ENCODE peak calls at places on chromosomes 16 and 17, in seven cellular contexts. S, N, Z, F, M, X and E are unnamed samples.

GRCh38 chr17:49783051-49783715 is 5.3 kb upstream of the KAT7 start:
- DNase-seq in M (no peak), N (no peak), S (no peak), X (no peak), Z (peak; percentile 49), F (no peak), E (no peak)

GRCh38 chr16:81618661-81619060 is 160.4 kb upstream of the PLCG2 start:
- DNase-seq in F (no peak), M (no peak), N (no peak), S (no peak), Z (no peak), X (peak; percentile 55), E (no peak)

GRCh38 chr16:14613991-14614390 is 16.1 kb downstream of the PARN start:
- DNase-seq in X (no peak), F (no peak), N (no peak), Z (no peak), M (no peak), S (no peak), E (no peak)

GRCh38 chr17:67245694-67246397 is 850 bp upstream of the HELZ start:
- DNase-seq in S (peak; percentile 12), Z (no peak), F (no peak), N (peak; percentile 17), X (no peak), M (no peak), E (no peak)

GRCh38 chr17:57678393-57678792 is 66.7 kb downstream of the CCDC182 start:
- DNase-seq in Z (peak; percentile 1), N (no peak), X (no peak), S (no peak), M (no peak), F (no peak), E (no peak)

GRCh38 chr16:4115209-4115940 is 867 bp downstream of the ADCY9 start:
- DNase-seq in Z (peak; percentile 50), S (peak; percentile 44), X (peak; percentile 44), M (peak; percentile 74), F (peak; percentile 59), N (peak; percentile 60), E (no peak)

GRCh38 chr17:47875586-47875985 is 20.4 kb upstream of the SP2 start:
- DNase-seq in N (no peak), M (no peak), X (peak; percentile 35), Z (no peak), S (no peak), F (no peak), E (no peak)

GRCh38 chr16:57140866-57141668 is 44.8 kb downstream of the PSME3IP1 start:
- DNase-seq in F (peak; percentile 9), M (no peak), X (no peak), S (no peak), N (no peak), Z (no peak), E (no peak)

GRCh38 chr16:85888405-85889331 is 10.3 kb upstream of the IRF8 start:
- DNase-seq in X (no peak), M (peak; percentile 65), Z (no peak), N (peak; percentile 67), S (peak; percentile 88), F (no peak), E (no peak)

GRCh38 chr17:49200423-49201083 is 9.8 kb downstream of the GNGT2 start:
- DNase-seq in M (no peak), F (no peak), N (no peak), Z (no peak), X (no peak), S (no peak), E (no peak)

GRCh38 chr16:72940886-72941285 is 107.0 kb downstream of the ZFHX3 start:
- DNase-seq in S (no peak), F (no peak), M (no peak), N (no peak), Z (no peak), X (no peak), E (no peak)

GRCh38 chr16:8863594-8864424 is 5.0 kb downstream of the CARHSP1 start:
- DNase-seq in M (no peak), X (no peak), F (peak; percentile 66), N (peak; percentile 83), Z (no peak), S (no peak), E (peak; percentile 51)

GRCh38 chr17:28370035-28370743 is at the start of gene VTN:
- DNase-seq in X (no peak), Z (peak; percentile 44), F (peak; percentile 87), N (peak; percentile 90), M (peak; percentile 45), S (peak; percentile 16), E (no peak)

GRCh38 chr16:57689772-57690558 is 4.6 kb upstream of the DRC7 start:
- DNase-seq in N (no peak), X (no peak), S (peak; percentile 14), M (no peak), Z (no peak), F (no peak), E (no peak)

GRCh38 chr16:47320546-47321315 is 140.1 kb downstream of the ITFG1 start:
- DNase-seq in N (no peak), F (no peak), X (no peak), S (no peak), Z (no peak), M (peak; percentile 65), E (no peak)

GRCh38 chr17:3887811-3888210 is 5.0 kb downstream of the CAMKK1 start:
- DNase-seq in F (no peak), M (no peak), Z (no peak), N (no peak), S (no peak), X (no peak), E (no peak)

GRCh38 chr17:2867441-2868424 is 71.5 kb downstream of the RAP1GAP2 start:
- DNase-seq in X (no peak), Z (no peak), N (peak; percentile 79), M (peak; percentile 93), F (no peak), S (no peak), E (no peak)

GRCh38 chr16:3659200-3659599 is 4.7 kb downstream of the DNASE1 start:
- DNase-seq in N (no peak), M (peak; percentile 5), X (no peak), S (no peak), Z (no peak), F (no peak), E (no peak)

GRCh38 chr16:20676268-20676828 is 21.1 kb downstream of the ACSM1 start:
- DNase-seq in F (peak; percentile 34), Z (peak; percentile 29), M (no peak), N (no peak), X (no peak), S (peak; percentile 29), E (no peak)

GRCh38 chr16:15897834-15898254 is 9.4 kb upstream of the CEP20 start:
- DNase-seq in F (no peak), M (peak; percentile 79), N (no peak), Z (no peak), X (no peak), S (no peak), E (no peak)

DNA sequence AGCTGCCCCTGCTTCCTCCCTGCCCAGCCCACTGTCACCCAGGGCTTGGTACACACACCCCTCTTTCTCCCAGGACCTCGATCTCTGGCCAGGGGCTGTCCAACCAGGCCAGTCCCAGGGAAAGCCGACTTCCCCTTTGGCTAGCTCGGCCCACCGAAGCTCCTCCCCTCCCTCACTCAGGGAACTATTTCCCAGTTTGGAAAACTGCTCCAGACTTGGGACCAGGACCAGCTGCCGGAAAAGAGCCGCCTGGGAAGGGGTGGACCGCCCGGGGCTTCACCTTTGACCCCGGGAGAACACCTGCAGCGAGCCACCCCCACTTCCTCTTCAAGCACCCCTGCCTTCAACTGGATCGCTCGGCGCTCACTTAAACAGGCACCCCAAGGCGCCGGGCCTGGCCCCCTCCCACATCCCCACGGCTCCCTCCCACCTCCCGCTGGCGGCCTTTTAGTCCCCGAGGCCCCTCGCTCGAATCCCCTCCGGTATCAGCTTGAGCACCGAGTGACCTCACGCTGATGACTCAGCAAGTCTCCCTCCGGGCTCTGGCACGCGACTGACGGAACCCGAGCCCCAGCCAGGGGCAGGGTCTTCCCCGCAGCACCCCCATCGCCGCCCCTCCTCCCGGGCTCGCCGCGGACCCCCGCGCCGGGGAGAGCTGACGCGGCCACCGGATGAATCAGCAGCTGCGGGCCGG is 937 bp downstream of the MAFG start:
- DNase-seq in F (peak; percentile 89), S (peak; percentile 74), Z (peak; percentile 70), M (peak; percentile 79), N (peak; percentile 95), X (peak; percentile 68), E (peak; percentile 48)
- TF ChIP-seq POLR2A in F (no peak), S (peak; percentile 4), Z (peak; percentile 6), M (peak; percentile 71), N (no peak), X (no peak), E (no peak)

DNA sequence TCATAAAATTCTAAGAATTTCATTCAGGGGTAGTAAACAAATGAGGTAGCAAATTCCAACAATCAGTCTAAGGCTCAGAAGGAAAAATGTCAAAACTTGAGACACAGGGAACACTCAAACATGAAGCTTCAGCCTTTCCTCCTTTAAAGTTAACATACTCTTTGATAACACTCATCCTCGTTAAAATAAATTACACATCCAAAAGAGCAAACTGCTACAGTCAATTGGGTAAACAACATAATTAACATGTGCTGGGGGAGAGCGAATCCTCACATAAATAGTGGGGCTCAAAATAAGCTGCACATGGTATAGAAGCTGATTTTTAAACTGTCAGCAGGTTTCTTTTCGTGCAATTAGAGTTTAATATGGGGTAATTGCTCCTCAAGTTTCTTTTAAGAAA is 12.9 kb downstream of the GRB2 start:
- DNase-seq in S (no peak), M (no peak), X (no peak), F (no peak), Z (no peak), N (no peak), E (no peak)
- H3K27ac ChIP-seq in S (no peak overlapping the region), M (no peak overlapping the region), X (no peak overlapping the region), F (no peak overlapping the region), Z (peak overlapping the region; percentile 86), N (no peak overlapping the region), E (peak overlapping the region; percentile 89)

DNA sequence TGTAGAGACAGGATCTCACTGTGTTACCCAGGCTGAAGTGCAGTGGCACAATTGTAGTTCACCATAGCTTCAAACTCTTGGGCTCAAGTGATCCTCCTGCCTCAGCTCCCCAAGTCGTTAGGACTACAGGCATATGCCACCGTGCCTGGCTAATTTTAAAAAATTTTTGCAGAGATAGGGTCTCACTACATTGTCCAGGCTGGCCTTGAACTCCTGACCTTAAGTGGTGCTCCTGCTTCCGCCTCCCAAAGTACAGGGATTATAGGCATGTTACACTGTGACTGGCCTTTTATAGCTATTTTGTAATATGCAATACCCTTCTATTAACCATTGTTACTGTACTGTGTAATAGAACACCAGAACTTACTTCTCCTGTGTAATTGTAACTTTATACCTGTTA is 139.3 kb upstream of the ZNF267 start:
- DNase-seq in N (no peak), M (no peak), S (no peak), X (no peak), F (no peak), Z (no peak), E (no peak)
- H3K9me3 ChIP-seq in N (peaks cover 56% of the 10 kb centered on the region), M (peaks cover 2% of the 10 kb centered on the region), S (no peaks in the 10 kb centered on the region), X (no peaks in the 10 kb centered on the region), F (peaks cover 7% of the 10 kb centered on the region), Z (no peaks in the 10 kb centered on the region), E (peaks cover 84% of the 10 kb centered on the region)

DNA sequence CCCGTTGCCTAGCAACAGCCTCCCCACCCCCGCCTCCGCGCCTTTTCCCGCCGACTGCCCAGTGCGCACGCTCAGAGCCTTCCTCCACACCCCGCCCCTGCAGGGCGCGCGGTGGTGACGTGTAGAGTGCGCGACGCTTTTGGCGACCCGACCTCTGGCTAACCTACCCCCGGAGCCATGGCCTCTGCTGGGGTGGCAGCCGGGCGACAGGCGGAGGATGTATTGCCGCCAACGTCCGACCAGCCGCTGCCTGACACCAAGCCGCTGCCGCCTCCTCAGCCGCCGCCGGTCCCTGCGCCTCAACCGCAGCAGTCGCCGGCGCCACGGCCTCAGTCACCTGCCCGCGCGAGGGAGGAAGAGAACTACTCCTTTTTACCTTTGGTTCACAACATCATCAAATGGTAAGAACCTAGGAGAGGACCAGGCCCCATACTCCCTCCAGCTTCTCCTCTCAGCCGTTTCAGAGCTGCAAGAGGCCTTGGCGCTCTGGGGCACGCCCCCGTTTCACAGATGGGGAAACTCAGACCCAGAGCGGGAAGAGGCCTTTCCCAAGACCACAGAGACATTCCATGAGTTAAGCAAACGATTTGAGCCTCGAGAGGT is at the start of gene MED9:
- DNase-seq in Z (peak; percentile 93), N (peak; percentile 95), M (peak; percentile 85), S (peak; percentile 85), F (peak; percentile 95), X (peak; percentile 91), E (peak; percentile 85)
- TF ChIP-seq POLR2A in Z (no peak), N (peak; percentile 69), M (peak; percentile 49), S (peak; percentile 71), F (peak; percentile 77), X (peak; percentile 55), E (peak; percentile 48)